ENCODE peak calls at places on chromosome 4, in seven cellular contexts. G, M, U, Y, R, Q and I are unnamed samples.

GRCh38 chr4:113051361-113051760 is 1.9 kb downstream of the ANK2 start:
- DNase-seq in G (no peak), M (no peak), U (no peak), Y (no peak), R (no peak), Q (no peak), I (no peak)

GRCh38 chr4:105550641-105551040 is 1.8 kb upstream of the ARHGEF38 start:
- DNase-seq in G (no peak), M (no peak), U (no peak), Y (no peak), R (no peak), Q (no peak), I (no peak)

GRCh38 chr4:56570041-56570440 is 64.5 kb downstream of the ARL9 start:
- DNase-seq in G (no peak), M (no peak), U (no peak), Y (no peak), R (no peak), Q (no peak), I (no peak)

GRCh38 chr4:6338175-6338950 is 68.7 kb downstream of the WFS1 start:
- DNase-seq in G (no peak), M (no peak), U (peak; percentile 41), Y (no peak), R (no peak), Q (no peak), I (no peak)

GRCh38 chr4:24604558-24605214 is 20.3 kb upstream of the DHX15 start:
- DNase-seq in G (no peak), M (no peak), U (no peak), Y (no peak), R (no peak), Q (no peak), I (no peak)

GRCh38 chr4:6692806-6693205 is 872 bp upstream of the S100P start:
- DNase-seq in G (no peak), M (no peak), U (no peak), Y (no peak), R (no peak), Q (no peak), I (peak; percentile 1)

GRCh38 chr4:153535735-153536494 is 69.8 kb downstream of the TMEM131L start:
- DNase-seq in G (no peak), M (no peak), U (no peak), Y (no peak), R (no peak), Q (no peak), I (no peak)

GRCh38 chr4:99586322-99586721 is 11.7 kb downstream of the MTTP start:
- DNase-seq in G (no peak), M (no peak), U (no peak), Y (no peak), R (no peak), Q (no peak), I (no peak)

GRCh38 chr4:7771541-7772507 is 167.8 kb downstream of the AFAP1 start:
- DNase-seq in G (no peak), M (no peak), U (no peak), Y (no peak), R (no peak), Q (no peak), I (no peak)

GRCh38 chr4:47936336-47936735 is 22.0 kb upstream of the NFXL1 start:
- DNase-seq in G (no peak), M (no peak), U (no peak), Y (no peak), R (no peak), Q (no peak), I (no peak)

GRCh38 chr4:185023471-185023870 is 5.2 kb downstream of the HELT start:
- DNase-seq in G (no peak), M (no peak), U (no peak), Y (no peak), R (no peak), Q (no peak), I (no peak)

GRCh38 chr4:64781737-64782326 is 372.6 kb upstream of the TECRL start:
- DNase-seq in G (peak; percentile 13), M (no peak), U (no peak), Y (no peak), R (no peak), Q (no peak), I (no peak)

GRCh38 chr4:165738571-165738970 is 134.5 kb upstream of the TLL1 start:
- DNase-seq in G (no peak), M (no peak), U (no peak), Y (no peak), R (no peak), Q (no peak), I (no peak)

GRCh38 chr4:11404431-11404830 is 24.3 kb downstream of the HS3ST1 start:
- DNase-seq in G (no peak), M (no peak), U (no peak), Y (no peak), R (no peak), Q (no peak), I (no peak)

GRCh38 chr4:56861365-56861764 is 39.9 kb upstream of the SPINK2 start:
- DNase-seq in G (no peak), M (no peak), U (no peak), Y (no peak), R (no peak), Q (no peak), I (peak; percentile 27)

GRCh38 chr4:159582685-159583084 is 479.8 kb downstream of the RAPGEF2 start:
- DNase-seq in G (no peak), M (no peak), U (no peak), Y (no peak), R (no peak), Q (no peak), I (no peak)

GRCh38 chr4:168449740-168450442 is 30.4 kb downstream of the DDX60L start:
- DNase-seq in G (peak; percentile 67), M (no peak), U (no peak), Y (no peak), R (peak; percentile 22), Q (no peak), I (no peak)

GRCh38 chr4:120544838-120545237 is 377.7 kb downstream of the PRDM5 start:
- DNase-seq in G (no peak), M (no peak), U (no peak), Y (peak; percentile 66), R (no peak), Q (no peak), I (no peak)

GRCh38 chr4:173332021-173332487 is 2.1 kb downstream of the HMGB2 start:
- DNase-seq in G (no peak), M (no peak), U (no peak), Y (no peak), R (no peak), Q (no peak), I (no peak)

GRCh38 chr4:182227611-182228010 is 15.6 kb upstream of the TENM3 start:
- DNase-seq in G (no peak), M (no peak), U (no peak), Y (no peak), R (no peak), Q (no peak), I (no peak)

GRCh38 chr4:113294910-113295309 is 245.5 kb downstream of the ANK2 start:
- DNase-seq in G (no peak), M (no peak), U (no peak), Y (no peak), R (no peak), Q (no peak), I (no peak)

GRCh38 chr4:182904271-182904761 is 12.9 kb downstream of the DCTD start:
- DNase-seq in G (no peak), M (no peak), U (no peak), Y (peak; percentile 27), R (no peak), Q (no peak), I (no peak)

GRCh38 chr4:149589826-149590225 is 225.8 kb downstream of the IQCM start:
- DNase-seq in G (no peak), M (no peak), U (no peak), Y (no peak), R (no peak), Q (no peak), I (no peak)

GRCh38 chr4:11626046-11626445 is 197.4 kb upstream of the HS3ST1 start:
- DNase-seq in G (no peak), M (no peak), U (no peak), Y (no peak), R (no peak), Q (no peak), I (no peak)

GRCh38 chr4:6891436-6892170 is 18.0 kb upstream of the TBC1D14 start:
- DNase-seq in G (no peak), M (no peak), U (no peak), Y (no peak), R (peak; percentile 12), Q (no peak), I (no peak)

GRCh38 chr4:109406337-109406931 is 27.2 kb upstream of the SEC24B start:
- DNase-seq in G (peak; percentile 28), M (no peak), U (no peak), Y (peak; percentile 49), R (peak; percentile 61), Q (peak; percentile 32), I (no peak)

GRCh38 chr4:153773236-153773690 is 13.4 kb upstream of the RNF175 start:
- DNase-seq in G (no peak), M (no peak), U (no peak), Y (no peak), R (no peak), Q (no peak), I (no peak)

GRCh38 chr4:8328456-8328855 is 58.9 kb downstream of the HTRA3 start:
- DNase-seq in G (no peak), M (no peak), U (no peak), Y (no peak), R (no peak), Q (no peak), I (no peak)

GRCh38 chr4:158255727-158256324 is 45.5 kb downstream of the TMEM144 start:
- DNase-seq in G (peak; percentile 4), M (no peak), U (no peak), Y (no peak), R (peak; percentile 47), Q (peak; percentile 7), I (no peak)

DNA sequence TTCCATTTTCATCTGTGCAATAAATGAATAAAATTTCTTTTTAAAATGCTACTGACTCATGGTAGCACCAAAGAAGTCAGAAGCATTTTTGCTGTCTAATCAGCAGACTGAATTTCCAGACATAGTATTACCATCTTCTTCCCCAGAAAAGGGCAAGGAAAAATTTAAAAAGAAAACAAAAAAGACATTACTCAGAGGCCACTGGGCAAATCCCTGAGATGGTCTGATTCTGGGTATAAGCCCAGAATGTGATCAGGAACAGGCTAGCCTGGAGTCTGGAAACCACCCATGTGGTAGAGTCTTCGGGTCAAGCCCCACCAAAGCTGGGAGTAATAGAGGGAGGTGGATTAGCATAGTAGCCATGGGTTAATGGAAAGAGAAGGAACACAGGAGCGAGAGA is 342.8 kb downstream of the FBXW7 start:
- DNase-seq in G (no peak), M (no peak), U (no peak), Y (no peak), R (no peak), Q (no peak), I (no peak)
- H3K27ac ChIP-seq in G (no peak overlapping the region), M (no peak overlapping the region), U (no peak overlapping the region), Y (no peak overlapping the region), R (no peak overlapping the region), Q (no peak overlapping the region), I (no peak overlapping the region)

GRCh38 chr4:16969696-16970135 is 71.3 kb upstream of the LDB2 start:
- DNase-seq in G (no peak), M (no peak), U (no peak), Y (peak; percentile 33), R (peak; percentile 63), Q (no peak), I (peak; percentile 65)
- H3K27ac ChIP-seq in G (no peak overlapping the region), M (no peak overlapping the region), U (no peak overlapping the region), Y (no peak overlapping the region), R (no peak overlapping the region), Q (no peak overlapping the region), I (no peak overlapping the region)

GRCh38 chr4:77399831-77400230 is 205.8 kb upstream of the CXCL13 start:
- DNase-seq in G (no peak), M (no peak), U (no peak), Y (no peak), R (no peak), Q (no peak), I (no peak)
- H3K27ac ChIP-seq in G (no peak overlapping the region), M (no peak overlapping the region), U (no peak overlapping the region), Y (no peak overlapping the region), R (no peak overlapping the region), Q (no peak overlapping the region), I (no peak overlapping the region)

GRCh38 chr4:119529788-119530187 is 98.8 kb downstream of the PDE5A start:
- DNase-seq in G (no peak), M (no peak), U (no peak), Y (no peak), R (no peak), Q (no peak), I (no peak)
- H3K27ac ChIP-seq in G (no peak overlapping the region), M (no peak overlapping the region), U (no peak overlapping the region), Y (no peak overlapping the region), R (no peak overlapping the region), Q (no peak overlapping the region), I (no peak overlapping the region)